ENCODE peak calls at places on chromosomes 2 and 18, in ten cellular contexts. D is heart left ventricle, L is A673, Y is neural progenitor cell, S is GM23248, U is K562, C is vagina, F is HCT116, T is IMR-90, H is aorta. E is an unnamed sample. For H3K9me3 and H3K4me1, the result is how much of the 10 kb centered on the place peaks cover.

GRCh38 chr2:136106505-136106904 is 11.4 kb downstream of the CXCR4 start:
- DNase-seq in D (no peak), L (no peak), Y (no peak), S (no peak), U (no peak), C (no peak), F (no peak), T (no peak), H (no peak), E (no peak)

GRCh38 chr2:120109186-120110061 is 96.5 kb downstream of the EPB41L5 start:
- DNase-seq in D (no peak), L (peak), Y (no peak), S (peak), U (peak), C (no peak), F (peak), T (peak), H (no peak), E (no peak)

GRCh38 chr2:71833855-71834554 is 313.7 kb downstream of the CYP26B1 start:
- DNase-seq in D (peak), L (no peak), Y (no peak), S (peak), U (no peak), C (peak), F (no peak), T (no peak), H (no peak), E (peak)

GRCh38 chr2:20633001-20633400 is 17.9 kb downstream of the HS1BP3 start:
- DNase-seq in D (no peak), L (no peak), Y (no peak), S (no peak), U (no peak), C (no peak), F (no peak), T (no peak), H (no peak), E (no peak)

GRCh38 chr2:9752441-9753275 is 90.6 kb upstream of the TAF1B start:
- DNase-seq in D (no peak), L (no peak), Y (no peak), S (peak), U (peak), C (no peak), F (peak), T (peak), H (no peak), E (no peak)

GRCh38 chr2:100832885-100833284 is 12.9 kb downstream of the NPAS2 start:
- DNase-seq in D (no peak), L (no peak), Y (no peak), S (peak), U (no peak), C (no peak), F (no peak), T (peak), H (no peak), E (peak)

GRCh38 chr2:19140463-19141208 is 217.8 kb downstream of the OSR1 start:
- DNase-seq in D (no peak), L (no peak), Y (no peak), S (peak), U (no peak), C (no peak), F (peak), T (peak), H (no peak), E (no peak)

GRCh38 chr2:14866953-14867352 is 234.4 kb downstream of the LRATD1 start:
- DNase-seq in D (no peak), L (no peak), Y (no peak), S (no peak), U (no peak), C (no peak), F (no peak), T (no peak), H (no peak), E (no peak)

DNA sequence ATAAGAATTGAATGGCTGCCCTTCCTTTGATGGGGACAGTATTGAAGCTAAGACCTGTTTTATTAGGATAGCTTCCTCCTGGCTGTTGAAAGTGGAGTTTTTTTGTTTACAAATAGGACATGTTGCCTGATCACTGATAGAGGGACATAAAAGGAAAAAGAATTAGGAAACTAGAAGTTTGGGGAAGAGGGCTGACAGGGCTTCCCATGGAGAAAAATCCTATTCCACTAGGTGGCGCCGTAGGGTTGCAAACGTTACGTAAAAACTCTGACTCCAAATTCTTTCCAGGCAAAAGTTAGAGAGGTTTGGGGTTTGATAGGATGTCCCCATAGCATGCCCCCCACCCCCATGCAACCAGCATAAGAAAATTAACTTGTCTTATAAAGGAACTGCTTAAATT is 11.1 kb upstream of the RBFA start:
- DNase-seq in D (no peak), L (peak), Y (peak), S (peak), U (no peak), C (no peak), F (peak), T (no peak), H (no peak), E (no peak)
- H3K9me3 ChIP-seq in D (under half), L (half or more), Y (under half), S (under half), U (under half), C (half or more), F (under half), T (half or more), H (under half), E (half or more)

DNA sequence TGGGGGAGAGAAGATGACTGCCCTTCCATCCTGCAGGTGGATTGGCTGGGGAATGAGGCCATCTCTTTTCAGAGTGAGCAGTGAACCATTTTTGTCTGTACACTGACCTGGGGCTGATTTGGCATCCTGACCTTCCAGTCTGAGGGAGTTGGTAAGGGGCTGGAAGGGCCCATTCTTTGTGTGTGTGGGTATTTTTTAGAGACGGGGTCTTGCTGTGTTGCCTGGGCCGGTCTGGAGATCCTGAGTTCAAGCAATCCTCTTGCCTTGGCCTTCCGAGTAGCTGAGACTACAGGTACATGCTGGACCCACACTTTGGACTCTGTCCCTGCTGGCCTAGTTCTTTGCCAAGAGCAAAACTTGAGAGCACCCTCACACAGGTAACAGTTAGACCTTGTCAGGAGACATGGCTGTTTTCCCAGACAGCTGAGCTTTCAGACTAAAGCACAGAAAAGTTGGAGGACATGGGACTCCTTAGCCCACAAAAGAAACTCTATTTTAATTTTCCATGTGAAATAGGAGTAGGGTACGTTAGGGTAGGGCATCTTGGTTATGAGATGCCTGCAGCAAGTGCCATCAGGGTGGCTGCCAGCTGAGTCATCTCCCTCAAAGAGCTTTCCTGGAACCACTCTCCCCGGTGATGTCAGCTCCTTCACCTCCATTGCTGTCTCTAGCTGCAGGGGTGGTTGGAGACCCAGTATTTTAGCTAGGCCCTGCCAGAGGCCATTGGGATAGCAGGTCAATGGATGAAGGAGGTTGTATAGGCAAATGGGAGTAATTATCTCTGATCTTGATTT is 60.7 kb downstream of the DGKD start:
- DNase-seq in D (no peak), L (no peak), Y (no peak), S (peak), U (no peak), C (no peak), F (peak), T (peak), H (peak), E (no peak)
- H3K4me1 ChIP-seq in D (under half), L (under half), Y (under half), S (under half), U (under half), C (under half), F (half or more), T (under half), H (under half), E (under half)

DNA sequence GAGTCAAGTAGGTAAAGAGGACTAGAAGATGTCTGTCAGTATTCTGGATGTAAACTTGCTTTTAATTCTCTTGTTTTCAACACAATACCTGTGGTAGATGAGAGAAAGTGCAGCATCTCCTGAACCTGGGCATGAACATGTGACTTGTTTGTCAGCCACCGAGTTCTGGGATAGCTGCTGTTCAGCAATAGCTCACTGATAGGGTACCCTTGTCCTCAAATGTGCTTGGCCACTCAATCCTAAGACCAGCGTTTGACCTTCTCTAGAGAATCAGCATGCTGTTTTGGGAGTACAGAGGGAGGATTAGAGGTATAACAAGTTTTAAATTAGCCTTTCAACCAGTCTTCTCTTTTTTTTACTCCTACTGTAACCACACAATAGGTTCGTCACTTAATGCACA is 23.2 kb downstream of the RPIA start:
- DNase-seq in D (no peak), L (no peak), Y (no peak), S (no peak), U (no peak), C (no peak), F (no peak), T (no peak), H (no peak), E (no peak)
- H3K9me3 ChIP-seq in D (under half), L (under half), Y (under half), S (under half), U (under half), C (under half), F (under half), T (under half), H (under half), E (under half)

GRCh38 chr2:216006164-216006663 is 7.1 kb downstream of the MREG start:
- DNase-seq in D (no peak), L (peak), Y (peak), S (peak), U (peak), C (no peak), F (no peak), T (no peak), H (no peak), E (no peak)
- H3K4me1 ChIP-seq in D (under half), L (under half), Y (under half), S (under half), U (under half), C (under half), F (under half), T (under half), H (under half), E (under half)

GRCh38 chr18:66645983-66646382 is 42.1 kb upstream of the CDH19 start:
- DNase-seq in D (no peak), L (no peak), Y (no peak), S (no peak), U (no peak), C (no peak), F (no peak), T (no peak), H (no peak), E (no peak)

GRCh38 chr18:66638856-66639621 is 35.1 kb upstream of the CDH19 start:
- DNase-seq in D (no peak), L (no peak), Y (no peak), S (no peak), U (no peak), C (no peak), F (no peak), T (no peak), H (no peak), E (no peak)

GRCh38 chr18:66635342-66635741 is 31.5 kb upstream of the CDH19 start:
- DNase-seq in D (peak), L (no peak), Y (no peak), S (no peak), U (no peak), C (no peak), F (no peak), T (no peak), H (no peak), E (no peak)

GRCh38 chr18:66640431-66640830 is 36.5 kb upstream of the CDH19 start:
- DNase-seq in D (peak), L (peak), Y (no peak), S (no peak), U (no peak), C (no peak), F (no peak), T (no peak), H (no peak), E (peak)
- H3K9me3 ChIP-seq in D (under half), L (under half), Y (under half), S (under half), U (under half), C (under half), F (under half), T (under half), H (under half), E (under half)

GRCh38 chr2:181789827-181790448 is 101.6 kb upstream of the ITPRID2 start:
- DNase-seq in D (no peak), L (no peak), Y (no peak), S (no peak), U (no peak), C (no peak), F (no peak), T (no peak), H (no peak), E (no peak)

GRCh38 chr2:181788883-181789555 is 102.5 kb upstream of the ITPRID2 start:
- DNase-seq in D (no peak), L (no peak), Y (no peak), S (peak), U (no peak), C (no peak), F (no peak), T (peak), H (no peak), E (no peak)

GRCh38 chr2:181785677-181786344 is 105.5 kb upstream of the NEUROD1 start:
- DNase-seq in D (no peak), L (no peak), Y (no peak), S (peak), U (no peak), C (no peak), F (peak), T (peak), H (no peak), E (no peak)

GRCh38 chr2:181786371-181787228 is 104.9 kb upstream of the ITPRID2 start:
- DNase-seq in D (no peak), L (no peak), Y (no peak), S (no peak), U (no peak), C (no peak), F (no peak), T (no peak), H (no peak), E (no peak)

GRCh38 chr2:181787310-181788048 is 104.1 kb upstream of the ITPRID2 start:
- DNase-seq in D (no peak), L (no peak), Y (no peak), S (no peak), U (no peak), C (no peak), F (no peak), T (no peak), H (no peak), E (no peak)
- H3K4me1 ChIP-seq in D (under half), L (under half), Y (under half), S (half or more), U (under half), C (under half), F (half or more), T (under half), H (under half), E (under half)

DNA sequence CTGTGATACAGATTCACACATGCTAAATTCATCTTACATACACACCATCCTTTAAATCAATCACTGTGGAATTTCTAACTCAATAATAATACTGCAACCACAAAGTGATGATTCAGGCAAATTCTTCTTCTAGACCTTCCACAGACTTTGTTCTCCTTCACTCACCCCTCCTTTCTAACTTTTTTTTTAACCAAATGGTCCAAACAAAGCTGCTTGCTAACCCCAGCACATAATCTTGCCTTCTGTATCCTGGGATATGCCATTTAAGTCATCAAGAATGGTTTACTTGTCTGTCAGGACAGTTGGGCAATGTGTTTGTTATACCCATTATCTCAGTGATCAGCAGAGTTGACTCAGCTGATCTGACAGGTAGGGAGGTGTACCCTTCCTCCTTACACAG is 10.0 kb downstream of the SLC40A1 start:
- DNase-seq in D (no peak), L (no peak), Y (no peak), S (peak), U (no peak), C (no peak), F (no peak), T (peak), H (no peak), E (no peak)
- H3K9me3 ChIP-seq in D (under half), L (under half), Y (under half), S (under half), U (under half), C (under half), F (under half), T (under half), H (under half), E (under half)

GRCh38 chr18:8623549-8624106 is 14.4 kb downstream of the RAB12 start:
- DNase-seq in D (peak), L (no peak), Y (no peak), S (no peak), U (no peak), C (no peak), F (no peak), T (no peak), H (no peak), E (no peak)
- H3K4me1 ChIP-seq in D (half or more), L (under half), Y (under half), S (under half), U (under half), C (under half), F (under half), T (under half), H (under half), E (under half)

DNA sequence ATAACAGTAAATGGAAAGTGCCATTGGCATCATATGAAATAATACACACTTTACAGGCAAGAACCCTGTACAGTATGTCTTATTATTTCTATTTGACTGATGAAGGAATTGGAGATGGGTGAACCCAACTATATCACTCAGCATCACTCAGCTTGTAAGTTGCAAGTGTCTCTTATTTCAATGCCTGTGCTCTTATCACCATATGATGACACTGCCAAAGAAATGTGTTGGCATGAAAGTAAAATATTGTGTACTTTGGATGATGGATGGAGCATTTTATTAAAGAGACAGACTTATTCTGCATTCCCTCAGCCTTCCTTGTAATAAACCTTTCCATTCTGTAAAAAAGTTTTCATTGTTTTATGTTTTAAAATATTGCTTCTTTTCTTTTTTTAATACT is 927.5 kb upstream of the VRK2 start:
- DNase-seq in D (no peak), L (no peak), Y (no peak), S (no peak), U (no peak), C (no peak), F (no peak), T (no peak), H (no peak), E (no peak)
- H3K9me3 ChIP-seq in D (under half), L (under half), Y (under half), S (under half), U (under half), C (under half), F (under half), T (under half), H (under half), E (under half)

GRCh38 chr2:181516992-181517391 is 59.8 kb downstream of the ITGA4 start:
- DNase-seq in D (no peak), L (no peak), Y (no peak), S (no peak), U (no peak), C (no peak), F (no peak), T (no peak), H (no peak), E (no peak)

GRCh38 chr2:181517685-181518301 is 60.6 kb downstream of the ITGA4 start:
- DNase-seq in D (no peak), L (no peak), Y (no peak), S (no peak), U (no peak), C (no peak), F (no peak), T (no peak), H (no peak), E (no peak)

DNA sequence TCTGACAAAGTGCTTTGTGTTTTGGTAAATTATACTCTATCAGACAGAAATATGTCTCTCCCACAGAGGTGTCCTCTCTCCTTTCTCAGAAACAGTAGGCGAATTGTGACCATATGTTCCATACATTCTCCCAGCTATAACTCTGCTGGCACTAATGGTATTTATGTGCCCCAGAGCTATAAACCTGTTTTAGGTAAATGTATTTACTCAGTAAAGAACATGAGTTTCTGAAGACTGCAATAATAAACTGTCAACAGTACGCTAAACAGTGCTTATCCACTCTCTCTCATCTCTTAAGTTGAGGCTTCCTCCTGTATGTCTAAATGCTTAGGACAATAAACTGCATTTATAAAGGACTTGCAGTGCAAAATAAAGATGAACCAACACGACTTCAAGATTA is 58.5 kb downstream of the ITGA4 start:
- DNase-seq in D (no peak), L (no peak), Y (no peak), S (no peak), U (no peak), C (no peak), F (no peak), T (no peak), H (no peak), E (no peak)
- H3K4me1 ChIP-seq in D (under half), L (under half), Y (under half), S (under half), U (under half), C (under half), F (under half), T (under half), H (under half), E (under half)